ENCODE peak calls at places on chromosomes 5 and 9, in five cellular contexts. One of them, this sample, is unnamed.

GRCh38 chr5:172534229-172535169 is 80.2 kb upstream of the SH3PXD2B start:
- DNase-seq in CD4-positive, alpha-beta memory T cell: no peak
- DNase-seq in CD8-positive, alpha-beta memory T cell: no peak
- DNase-seq in heart right ventricle: no peak
- DNase-seq in body of pancreas: no peak
- DNase-seq in this sample: no peak

GRCh38 chr5:12357596-12357995 is 453.4 kb upstream of the CTNND2 start:
- DNase-seq in CD4-positive, alpha-beta memory T cell: no peak
- DNase-seq in CD8-positive, alpha-beta memory T cell: no peak
- DNase-seq in heart right ventricle: no peak
- DNase-seq in body of pancreas: no peak
- DNase-seq in this sample: no peak

GRCh38 chr5:9523090-9523813 is 22.6 kb downstream of the SEMA5A start:
- DNase-seq in CD4-positive, alpha-beta memory T cell: no peak
- DNase-seq in CD8-positive, alpha-beta memory T cell: no peak
- DNase-seq in heart right ventricle: no peak
- DNase-seq in body of pancreas: no peak
- DNase-seq in this sample: no peak

GRCh38 chr5:108749130-108749861 is 1.6 kb downstream of the FER start:
- DNase-seq in CD4-positive, alpha-beta memory T cell: peak; percentile 20
- DNase-seq in CD8-positive, alpha-beta memory T cell: peak; percentile 30
- DNase-seq in heart right ventricle: no peak
- DNase-seq in body of pancreas: no peak
- DNase-seq in this sample: no peak

GRCh38 chr9:74773886-74774479 is 113.7 kb downstream of the TRPM6 start:
- DNase-seq in CD4-positive, alpha-beta memory T cell: peak; percentile 63
- DNase-seq in CD8-positive, alpha-beta memory T cell: peak; percentile 55
- DNase-seq in heart right ventricle: peak; percentile 65
- DNase-seq in body of pancreas: peak; percentile 81
- DNase-seq in this sample: peak; percentile 35

GRCh38 chr5:52789378-52789777 is 1.7 kb downstream of the ITGA1 start:
- DNase-seq in CD4-positive, alpha-beta memory T cell: no peak
- DNase-seq in CD8-positive, alpha-beta memory T cell: no peak
- DNase-seq in heart right ventricle: no peak
- DNase-seq in body of pancreas: no peak
- DNase-seq in this sample: no peak

GRCh38 chr9:23477908-23478307 is 348.1 kb downstream of the ELAVL2 start:
- DNase-seq in CD4-positive, alpha-beta memory T cell: no peak
- DNase-seq in CD8-positive, alpha-beta memory T cell: no peak
- DNase-seq in heart right ventricle: no peak
- DNase-seq in body of pancreas: no peak
- DNase-seq in this sample: no peak

GRCh38 chr9:126546036-126546435 is 67.7 kb upstream of the LMX1B start:
- DNase-seq in CD4-positive, alpha-beta memory T cell: no peak
- DNase-seq in CD8-positive, alpha-beta memory T cell: no peak
- DNase-seq in heart right ventricle: no peak
- DNase-seq in body of pancreas: no peak
- DNase-seq in this sample: no peak

GRCh38 chr5:19790811-19791466 is 197.1 kb downstream of the CDH18 start:
- DNase-seq in CD4-positive, alpha-beta memory T cell: no peak
- DNase-seq in CD8-positive, alpha-beta memory T cell: no peak
- DNase-seq in heart right ventricle: no peak
- DNase-seq in body of pancreas: no peak
- DNase-seq in this sample: no peak

GRCh38 chr9:70111042-70111602 is 67.5 kb downstream of the MAMDC2 start:
- DNase-seq in CD4-positive, alpha-beta memory T cell: peak; percentile 21
- DNase-seq in CD8-positive, alpha-beta memory T cell: peak; percentile 8
- DNase-seq in heart right ventricle: peak; percentile 79
- DNase-seq in body of pancreas: peak; percentile 86
- DNase-seq in this sample: peak; percentile 20

GRCh38 chr9:18976368-18977238 is 56.4 kb downstream of the SAXO1 start:
- DNase-seq in CD4-positive, alpha-beta memory T cell: no peak
- DNase-seq in CD8-positive, alpha-beta memory T cell: no peak
- DNase-seq in heart right ventricle: no peak
- DNase-seq in body of pancreas: no peak
- DNase-seq in this sample: no peak

GRCh38 chr5:163408311-163408923 is 29.0 kb upstream of the CCNG1 start:
- DNase-seq in CD4-positive, alpha-beta memory T cell: peak; percentile 51
- DNase-seq in CD8-positive, alpha-beta memory T cell: peak; percentile 54
- DNase-seq in heart right ventricle: peak; percentile 49
- DNase-seq in body of pancreas: peak; percentile 58
- DNase-seq in this sample: peak; percentile 37

GRCh38 chr9:89433826-89434225 is 64.1 kb downstream of the SEMA4D start:
- DNase-seq in CD4-positive, alpha-beta memory T cell: no peak
- DNase-seq in CD8-positive, alpha-beta memory T cell: no peak
- DNase-seq in heart right ventricle: no peak
- DNase-seq in body of pancreas: no peak
- DNase-seq in this sample: no peak

GRCh38 chr9:93893899-93894690 is 61.1 kb downstream of the BARX1 start:
- DNase-seq in CD4-positive, alpha-beta memory T cell: no peak
- DNase-seq in CD8-positive, alpha-beta memory T cell: no peak
- DNase-seq in heart right ventricle: no peak
- DNase-seq in body of pancreas: peak; percentile 89
- DNase-seq in this sample: peak; percentile 51

GRCh38 chr9:12723409-12724028 is 30.3 kb downstream of the TYRP1 start:
- DNase-seq in CD4-positive, alpha-beta memory T cell: no peak
- DNase-seq in CD8-positive, alpha-beta memory T cell: no peak
- DNase-seq in heart right ventricle: no peak
- DNase-seq in body of pancreas: no peak
- DNase-seq in this sample: no peak

GRCh38 chr9:123548749-123549545 is 192.9 kb downstream of the CRB2 start:
- DNase-seq in CD4-positive, alpha-beta memory T cell: no peak
- DNase-seq in CD8-positive, alpha-beta memory T cell: no peak
- DNase-seq in heart right ventricle: no peak
- DNase-seq in body of pancreas: no peak
- DNase-seq in this sample: no peak

GRCh38 chr5:120936652-120937051 is 472.6 kb downstream of the PRR16 start:
- DNase-seq in CD4-positive, alpha-beta memory T cell: no peak
- DNase-seq in CD8-positive, alpha-beta memory T cell: no peak
- DNase-seq in heart right ventricle: no peak
- DNase-seq in body of pancreas: no peak
- DNase-seq in this sample: no peak

GRCh38 chr5:104179057-104179456 is 616.5 kb upstream of the NUDT12 start:
- DNase-seq in CD4-positive, alpha-beta memory T cell: no peak
- DNase-seq in CD8-positive, alpha-beta memory T cell: no peak
- DNase-seq in heart right ventricle: peak; percentile 15
- DNase-seq in body of pancreas: peak; percentile 50
- DNase-seq in this sample: no peak

GRCh38 chr5:135094339-135095051 is 60.5 kb upstream of the PITX1 start:
- DNase-seq in CD4-positive, alpha-beta memory T cell: no peak
- DNase-seq in CD8-positive, alpha-beta memory T cell: no peak
- DNase-seq in heart right ventricle: no peak
- DNase-seq in body of pancreas: no peak
- DNase-seq in this sample: no peak

GRCh38 chr9:101738566-101739183 is at the start of gene GRIN3A:
- DNase-seq in CD4-positive, alpha-beta memory T cell: no peak
- DNase-seq in CD8-positive, alpha-beta memory T cell: no peak
- DNase-seq in heart right ventricle: peak; percentile 19
- DNase-seq in body of pancreas: peak; percentile 13
- DNase-seq in this sample: no peak

GRCh38 chr9:6715755-6716643 is 41.8 kb upstream of the KDM4C start:
- DNase-seq in CD4-positive, alpha-beta memory T cell: peak; percentile 58
- DNase-seq in CD8-positive, alpha-beta memory T cell: peak; percentile 65
- DNase-seq in heart right ventricle: peak; percentile 25
- DNase-seq in body of pancreas: peak; percentile 87
- DNase-seq in this sample: peak; percentile 94

GRCh38 chr5:145854651-145855258 is 18.1 kb downstream of the GRXCR2 start:
- DNase-seq in CD4-positive, alpha-beta memory T cell: no peak
- DNase-seq in CD8-positive, alpha-beta memory T cell: no peak
- DNase-seq in heart right ventricle: no peak
- DNase-seq in body of pancreas: no peak
- DNase-seq in this sample: peak; percentile 69

GRCh38 chr9:120574473-120574872 is 5.5 kb downstream of the CDK5RAP2 start:
- DNase-seq in CD4-positive, alpha-beta memory T cell: no peak
- DNase-seq in CD8-positive, alpha-beta memory T cell: no peak
- DNase-seq in heart right ventricle: no peak
- DNase-seq in body of pancreas: no peak
- DNase-seq in this sample: no peak

GRCh38 chr9:136110082-136111061 is 8.3 kb downstream of the TMEM250 start:
- DNase-seq in CD4-positive, alpha-beta memory T cell: no peak
- DNase-seq in CD8-positive, alpha-beta memory T cell: peak; percentile 14
- DNase-seq in heart right ventricle: no peak
- DNase-seq in body of pancreas: no peak
- DNase-seq in this sample: no peak

GRCh38 chr9:32389365-32389764 is 4.9 kb downstream of the ACO1 start:
- DNase-seq in CD4-positive, alpha-beta memory T cell: no peak
- DNase-seq in CD8-positive, alpha-beta memory T cell: no peak
- DNase-seq in heart right ventricle: peak; percentile 16
- DNase-seq in body of pancreas: peak; percentile 41
- DNase-seq in this sample: no peak

GRCh38 chr9:32395483-32396216 is 11.2 kb downstream of the ACO1 start:
- DNase-seq in CD4-positive, alpha-beta memory T cell: no peak
- DNase-seq in CD8-positive, alpha-beta memory T cell: no peak
- DNase-seq in heart right ventricle: peak; percentile 50
- DNase-seq in body of pancreas: peak; percentile 41
- DNase-seq in this sample: peak; percentile 9

GRCh38 chr9:32398207-32398606 is 13.8 kb downstream of the ACO1 start:
- DNase-seq in CD4-positive, alpha-beta memory T cell: no peak
- DNase-seq in CD8-positive, alpha-beta memory T cell: no peak
- DNase-seq in heart right ventricle: no peak
- DNase-seq in body of pancreas: no peak
- DNase-seq in this sample: no peak

GRCh38 chr9:32399110-32399815 is 14.8 kb downstream of the ACO1 start:
- DNase-seq in CD4-positive, alpha-beta memory T cell: no peak
- DNase-seq in CD8-positive, alpha-beta memory T cell: no peak
- DNase-seq in heart right ventricle: no peak
- DNase-seq in body of pancreas: no peak
- DNase-seq in this sample: no peak

GRCh38 chr9:32394381-32395049 is 10.1 kb downstream of the ACO1 start:
- DNase-seq in CD4-positive, alpha-beta memory T cell: no peak
- DNase-seq in CD8-positive, alpha-beta memory T cell: no peak
- DNase-seq in heart right ventricle: no peak
- DNase-seq in body of pancreas: peak; percentile 71
- DNase-seq in this sample: no peak
- H3K4me1 ChIP-seq in CD4-positive, alpha-beta memory T cell: no peaks in the 10 kb centered on the region
- H3K4me1 ChIP-seq in CD8-positive, alpha-beta memory T cell: no peaks in the 10 kb centered on the region
- H3K4me1 ChIP-seq in heart right ventricle: peaks cover 15% of the 10 kb centered on the region
- H3K4me1 ChIP-seq in body of pancreas: peaks cover 40% of the 10 kb centered on the region
- H3K4me1 ChIP-seq in this sample: peaks cover 24% of the 10 kb centered on the region

DNA sequence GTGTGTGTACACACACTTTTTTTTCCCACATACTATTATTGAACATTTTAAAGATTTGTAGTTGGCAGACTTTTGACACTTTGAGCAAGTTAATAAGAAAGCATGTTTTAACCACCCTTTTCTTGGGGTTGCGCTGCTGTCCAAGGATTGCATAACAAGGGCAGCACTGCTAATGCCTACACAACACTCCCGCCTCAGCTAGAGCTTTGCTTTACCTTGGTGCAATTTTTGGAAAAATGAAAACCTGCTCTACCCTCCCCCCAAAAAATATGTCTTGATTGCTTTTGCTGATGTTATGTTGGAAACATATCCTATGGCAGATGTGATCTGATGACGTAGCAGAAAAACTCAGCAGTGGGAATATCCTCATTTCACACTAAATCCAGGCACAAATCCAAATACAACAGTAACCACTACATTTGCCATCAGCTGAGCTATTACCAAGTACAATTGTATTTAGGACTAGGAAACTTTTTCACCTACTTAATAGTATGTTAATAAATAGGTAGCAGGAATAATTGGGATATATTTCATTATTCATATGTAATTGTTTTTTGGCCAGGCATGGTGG is 51.6 kb downstream of the UBE2R2 start:
- DNase-seq in CD4-positive, alpha-beta memory T cell: no peak
- DNase-seq in CD8-positive, alpha-beta memory T cell: no peak
- DNase-seq in heart right ventricle: no peak
- DNase-seq in body of pancreas: no peak
- DNase-seq in this sample: no peak
- H3K4me3 ChIP-seq in CD4-positive, alpha-beta memory T cell: no peak overlapping the region
- H3K4me3 ChIP-seq in CD8-positive, alpha-beta memory T cell: no peak overlapping the region
- H3K4me3 ChIP-seq in heart right ventricle: no peak overlapping the region
- H3K4me3 ChIP-seq in body of pancreas: no peak overlapping the region
- H3K4me3 ChIP-seq in this sample: no peak overlapping the region

DNA sequence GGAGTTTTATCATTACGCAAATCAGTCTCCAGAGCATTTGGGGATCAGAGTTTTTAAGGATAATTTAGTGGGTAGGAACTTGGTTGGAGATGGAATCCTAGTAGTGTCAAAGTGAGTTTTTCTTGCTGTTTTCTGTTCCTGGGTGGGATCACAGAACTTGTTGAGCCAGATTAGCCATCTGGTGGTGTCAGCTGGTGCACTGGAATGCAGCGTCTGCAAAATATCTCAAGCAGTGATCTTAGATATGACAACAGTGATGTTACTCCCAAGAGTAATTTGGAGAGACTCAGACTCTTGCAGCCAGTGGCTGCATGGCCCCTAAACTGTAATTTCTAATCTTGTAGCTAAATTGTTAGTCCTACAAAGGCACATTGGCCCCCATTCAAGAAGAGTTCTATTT is 1257.8 kb downstream of the MAT2B start:
- DNase-seq in CD4-positive, alpha-beta memory T cell: no peak
- DNase-seq in CD8-positive, alpha-beta memory T cell: no peak
- DNase-seq in heart right ventricle: no peak
- DNase-seq in body of pancreas: no peak
- DNase-seq in this sample: no peak
- H3K4me1 ChIP-seq in CD4-positive, alpha-beta memory T cell: no peaks in the 10 kb centered on the region
- H3K4me1 ChIP-seq in CD8-positive, alpha-beta memory T cell: no peaks in the 10 kb centered on the region
- H3K4me1 ChIP-seq in heart right ventricle: no peaks in the 10 kb centered on the region
- H3K4me1 ChIP-seq in body of pancreas: no peaks in the 10 kb centered on the region
- H3K4me1 ChIP-seq in this sample: no peaks in the 10 kb centered on the region

GRCh38 chr5:136729901-136730355 is 364.6 kb upstream of the TRPC7 start:
- DNase-seq in CD4-positive, alpha-beta memory T cell: no peak
- DNase-seq in CD8-positive, alpha-beta memory T cell: no peak
- DNase-seq in heart right ventricle: no peak
- DNase-seq in body of pancreas: no peak
- DNase-seq in this sample: no peak

GRCh38 chr5:136730426-136730825 is 365.1 kb upstream of the TRPC7 start:
- DNase-seq in CD4-positive, alpha-beta memory T cell: no peak
- DNase-seq in CD8-positive, alpha-beta memory T cell: no peak
- DNase-seq in heart right ventricle: no peak
- DNase-seq in body of pancreas: no peak
- DNase-seq in this sample: no peak

GRCh38 chr5:136734638-136735037 is 369.3 kb upstream of the TRPC7 start:
- DNase-seq in CD4-positive, alpha-beta memory T cell: no peak
- DNase-seq in CD8-positive, alpha-beta memory T cell: no peak
- DNase-seq in heart right ventricle: no peak
- DNase-seq in body of pancreas: no peak
- DNase-seq in this sample: no peak

GRCh38 chr5:136726506-136726905 is 361.2 kb upstream of the TRPC7 start:
- DNase-seq in CD4-positive, alpha-beta memory T cell: no peak
- DNase-seq in CD8-positive, alpha-beta memory T cell: no peak
- DNase-seq in heart right ventricle: no peak
- DNase-seq in body of pancreas: no peak
- DNase-seq in this sample: no peak

DNA sequence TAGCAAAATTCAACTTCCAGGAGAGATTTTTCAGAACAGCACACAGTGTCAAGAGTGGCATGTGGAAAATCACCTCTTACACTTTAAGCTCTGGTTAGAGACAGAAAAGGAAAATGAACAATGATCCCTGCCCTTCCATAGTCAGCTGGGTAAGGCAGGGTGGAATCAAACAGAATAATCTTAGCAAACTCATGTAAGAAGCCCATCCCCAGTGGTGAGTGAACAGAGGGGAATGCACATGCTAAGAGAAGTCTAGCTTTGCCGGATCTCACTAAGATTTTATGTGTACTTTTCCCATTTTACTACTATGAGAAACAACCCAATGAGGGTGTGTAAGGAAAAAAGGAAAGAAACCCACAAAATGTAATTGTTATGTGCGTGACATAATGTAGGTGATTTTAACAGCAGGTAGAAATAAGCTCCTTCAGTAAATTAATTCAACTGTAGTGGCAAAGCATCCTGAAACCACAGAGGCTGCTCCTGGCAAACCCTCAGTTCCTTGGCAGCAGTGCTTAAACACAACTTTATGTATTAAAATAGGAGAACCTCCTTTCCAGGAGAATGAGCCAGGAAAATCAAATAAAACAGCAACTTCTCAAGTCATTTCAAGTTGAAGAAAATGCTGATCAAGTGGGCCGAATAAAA is 366.0 kb upstream of the TRPC7 start:
- DNase-seq in CD4-positive, alpha-beta memory T cell: no peak
- DNase-seq in CD8-positive, alpha-beta memory T cell: no peak
- DNase-seq in heart right ventricle: no peak
- DNase-seq in body of pancreas: no peak
- DNase-seq in this sample: no peak
- H3K4me3 ChIP-seq in CD4-positive, alpha-beta memory T cell: no peak overlapping the region
- H3K4me3 ChIP-seq in CD8-positive, alpha-beta memory T cell: no peak overlapping the region
- H3K4me3 ChIP-seq in heart right ventricle: no peak overlapping the region
- H3K4me3 ChIP-seq in body of pancreas: no peak overlapping the region
- H3K4me3 ChIP-seq in this sample: no peak overlapping the region